ENCODE peak calls at places on chromosomes 13 and 19, in four cellular contexts. M is K562, E is H1, C is SK-N-SH. F is an unnamed sample.

GRCh38 chr13:56986121-56986520 is 154.6 kb upstream of the PRR20A start:
- DNase-seq in M (no peak), E (no peak), C (no peak), F (no peak)

GRCh38 chr19:53945441-53945840 is 17.3 kb upstream of the CACNG8 start:
- DNase-seq in M (peak; percentile 25), E (no peak), C (peak; percentile 78), F (no peak)

GRCh38 chr13:65985632-65986031 is 1244.5 kb downstream of the PCDH9 start:
- DNase-seq in M (no peak), E (no peak), C (no peak), F (no peak)

GRCh38 chr13:104984296-104984818 is 1551.1 kb downstream of the EFNB2 start:
- DNase-seq in M (no peak), E (no peak), C (peak; percentile 8), F (peak; percentile 92)

GRCh38 chr13:41822560-41822959 is 138.3 kb downstream of the VWA8 start:
- DNase-seq in M (no peak), E (no peak), C (no peak), F (no peak)

GRCh38 chr13:106103779-106104178 is 431.7 kb downstream of the EFNB2 start:
- DNase-seq in M (no peak), E (no peak), C (no peak), F (no peak)

GRCh38 chr19:8306235-8307054 is 1.7 kb downstream of the CD320 start:
- DNase-seq in M (peak; percentile 43), E (no peak), C (no peak), F (no peak)

GRCh38 chr19:44931541-44931940 is 10.5 kb upstream of the APOC4 start:
- DNase-seq in M (no peak), E (no peak), C (peak; percentile 5), F (no peak)

GRCh38 chr13:94129490-94129894 is 350.0 kb downstream of the DCT start:
- DNase-seq in M (no peak), E (no peak), C (no peak), F (no peak)

GRCh38 chr13:91652389-91652788 is 254.0 kb downstream of the GPC5 start:
- DNase-seq in M (no peak), E (no peak), C (no peak), F (no peak)
- TF ChIP-seq NRF1 in M (no peak), E (no peak), C (no peak), F (no peak)

DNA sequence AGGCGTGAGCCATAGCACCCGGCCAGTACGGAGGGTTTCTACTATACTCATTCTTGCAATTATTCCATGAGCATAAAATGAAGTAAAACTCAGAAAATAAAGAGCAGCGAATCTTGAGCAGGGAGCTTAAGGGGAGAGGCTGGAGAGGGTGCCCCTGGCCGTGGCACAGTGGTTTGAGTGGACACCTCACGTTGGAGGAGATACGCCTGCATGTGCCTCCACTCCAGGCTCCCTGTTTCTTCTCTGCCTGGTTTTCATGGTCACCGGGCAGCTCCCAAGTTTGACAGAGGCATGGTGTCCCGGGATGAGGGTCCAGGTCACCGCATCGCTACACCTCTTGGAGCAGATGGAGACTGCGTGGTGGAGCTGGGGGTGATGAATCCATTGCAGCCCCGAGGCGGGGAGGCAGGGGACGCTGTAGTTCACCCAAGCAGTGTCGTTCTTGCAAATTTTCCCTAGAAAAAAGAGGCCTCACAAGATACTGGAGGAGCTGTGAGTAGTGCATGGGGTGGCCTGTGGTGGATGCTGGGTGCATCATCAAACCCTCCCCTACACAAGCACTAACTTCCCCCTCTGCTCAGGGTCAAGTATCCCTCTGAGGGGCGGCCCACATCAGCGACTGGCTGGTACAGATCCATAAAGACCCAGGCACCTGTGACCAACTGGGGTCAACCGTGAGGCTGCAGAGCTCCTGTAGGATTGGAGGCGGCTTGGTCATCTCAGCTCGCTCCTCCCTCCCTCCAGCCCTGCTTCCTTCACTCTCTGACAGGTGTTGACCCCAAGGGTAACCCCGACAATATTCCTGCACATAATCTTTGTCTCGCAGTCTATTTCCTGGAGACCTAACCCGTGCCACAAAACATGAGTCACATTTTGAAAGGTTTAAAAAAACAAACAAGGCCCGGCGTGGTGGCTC is 3.6 kb upstream of the MIER2 start:
- DNase-seq in M (no peak), E (no peak), C (no peak), F (no peak)
- TF ChIP-seq POLR2AphosphoS5 in M (no peak), E (no peak), C (no peak), F (no peak)

GRCh38 chr19:13866463-13867046 is 10.4 kb upstream of the NANOS3 start:
- DNase-seq in M (no peak), E (no peak), C (no peak), F (no peak)

GRCh38 chr19:13865243-13865577 is 11.7 kb upstream of the NANOS3 start:
- DNase-seq in M (peak; percentile 45), E (no peak), C (no peak), F (no peak)

GRCh38 chr19:13864223-13864512 is 12.8 kb upstream of the NANOS3 start:
- DNase-seq in M (no peak), E (no peak), C (no peak), F (no peak)

GRCh38 chr19:13865578-13866462 is 11.1 kb upstream of the NANOS3 start:
- DNase-seq in M (peak; percentile 38), E (no peak), C (peak; percentile 81), F (no peak)

GRCh38 chr19:13864513-13865242 is 12.3 kb upstream of the NANOS3 start:
- DNase-seq in M (peak; percentile 46), E (no peak), C (peak; percentile 85), F (no peak)
- TF ChIP-seq NRF1 in M (no peak), E (no peak), C (no peak), F (no peak)

GRCh38 chr13:98094678-98095266 is 48.1 kb upstream of the FARP1 start:
- DNase-seq in M (no peak), E (no peak), C (no peak), F (no peak)
- TF ChIP-seq POLR2AphosphoS5 in M (no peak), E (no peak), C (no peak), F (no peak)

DNA sequence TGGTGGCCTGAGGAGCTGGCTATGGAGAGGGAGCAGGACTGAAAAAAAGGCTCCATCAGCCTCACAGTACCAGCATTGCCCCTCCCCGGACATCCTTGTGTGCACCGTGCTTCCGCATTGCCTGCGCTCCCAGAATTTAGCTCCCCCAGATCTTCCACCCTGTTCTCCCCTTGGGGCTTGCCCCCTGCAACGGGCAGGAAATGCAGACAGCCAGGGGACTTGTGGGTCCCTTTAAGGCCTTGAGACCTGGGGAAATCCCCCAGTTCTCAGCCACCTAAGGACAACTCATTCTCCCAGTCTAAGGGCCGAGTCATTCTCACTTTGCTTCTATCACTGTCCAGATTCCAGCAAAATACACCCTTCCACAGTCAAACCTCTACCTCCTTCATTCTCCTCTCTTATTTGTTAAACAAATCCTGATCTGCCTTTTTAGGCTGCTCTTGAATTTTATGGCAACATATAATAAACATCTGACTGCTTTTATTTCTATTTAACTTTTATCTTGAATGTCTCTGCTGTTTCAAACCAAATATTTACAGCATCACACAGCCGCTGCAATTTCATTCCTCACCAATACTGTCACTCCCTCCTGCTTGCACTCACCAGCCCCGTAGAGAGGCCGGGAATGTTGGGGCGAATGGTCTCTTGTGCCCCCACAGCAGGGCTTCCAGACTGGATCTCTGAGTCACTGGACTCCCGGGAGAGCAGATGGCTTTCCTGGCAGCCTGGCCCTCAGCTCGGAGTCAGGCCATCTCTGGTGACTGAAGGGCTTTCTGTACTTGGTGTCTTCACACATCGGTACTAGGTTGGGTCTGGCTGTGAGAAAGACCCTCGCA is 221.9 kb downstream of the TSHZ3 start:
- DNase-seq in M (no peak), E (peak; percentile 21), C (no peak), F (no peak)
- TF ChIP-seq NRF1 in M (no peak), E (no peak), C (no peak), F (no peak)

DNA sequence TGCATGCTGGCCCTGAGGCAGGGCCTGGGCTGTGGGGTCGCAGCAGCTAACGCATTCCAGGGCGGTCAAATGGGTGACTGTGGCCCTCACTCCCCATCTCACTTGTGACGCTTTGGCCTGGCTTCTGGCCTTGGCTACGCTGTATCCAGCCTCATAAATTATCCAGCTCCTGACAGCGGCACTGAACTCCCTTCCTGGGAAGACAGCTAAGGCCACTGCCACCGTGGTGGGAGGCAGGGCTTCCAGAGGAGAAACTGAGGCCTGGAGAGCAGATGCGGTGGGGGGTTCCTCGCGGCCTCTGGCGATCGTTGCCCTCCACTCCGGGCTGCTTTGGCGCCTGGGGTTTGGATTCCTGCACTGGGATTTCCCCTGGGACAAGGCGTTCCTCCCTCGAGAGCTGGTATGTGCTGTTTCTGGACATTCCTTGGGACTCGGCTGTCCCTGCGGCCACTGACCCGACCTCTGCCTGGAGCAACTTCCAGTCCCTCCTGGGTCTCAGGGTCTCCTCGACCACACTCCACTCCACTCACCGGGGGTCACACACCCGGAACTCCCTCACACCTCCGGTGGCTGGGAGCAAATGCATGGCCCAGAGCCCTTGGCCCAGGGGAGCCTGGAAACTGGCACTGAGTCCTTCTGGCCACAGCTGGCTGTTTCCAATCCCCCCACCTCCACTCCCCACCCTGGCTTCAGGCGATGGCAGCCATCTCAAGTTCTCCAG is 3.4 kb downstream of the TBXA2R start:
- DNase-seq in M (no peak), E (no peak), C (no peak), F (no peak)
- TF ChIP-seq POLR2AphosphoS5 in M (no peak), E (no peak), C (no peak), F (no peak)

DNA sequence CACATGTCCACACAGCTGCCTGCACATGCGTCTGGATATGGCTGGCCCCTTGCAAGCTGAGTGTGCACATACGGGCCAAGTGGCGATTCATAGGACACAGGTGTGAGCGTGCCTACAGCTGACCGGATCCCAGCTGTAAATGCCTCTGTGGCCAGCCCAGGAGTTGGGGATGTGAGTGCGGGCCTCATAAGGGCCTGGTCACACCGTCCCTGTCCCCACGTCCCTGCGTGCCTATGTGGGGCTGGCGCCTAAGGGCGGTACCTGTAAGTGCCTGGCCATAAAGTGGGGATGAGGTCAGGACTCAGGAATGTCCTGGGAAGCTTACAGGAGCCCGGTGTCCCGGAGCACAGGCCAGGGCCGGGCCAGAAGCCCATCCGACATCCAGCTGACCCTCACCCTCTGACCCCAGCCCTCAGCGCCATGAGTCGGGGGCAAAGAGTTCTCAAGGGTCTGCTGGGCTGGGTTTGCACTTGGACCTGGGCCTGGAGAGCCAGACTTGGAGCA is 1.3 kb upstream of the ARHGAP45 start:
- DNase-seq in M (no peak), E (no peak), C (no peak), F (no peak)
- TF ChIP-seq NRF1 in M (no peak), E (no peak), C (no peak), F (no peak)